ENCODE peak calls at places on chromosome 13, in ten cellular contexts. Q, Z, Y, S, L, P, F, I, K and C are unnamed samples.

GRCh38 chr13:52845334-52845761 is 3.1 kb downstream of the PCDH8 start:
- DNase-seq in F (no peak), S (no peak), Q (no peak), K (no peak), Y (no peak), I (no peak), L (peak), Z (no peak), P (no peak), C (no peak)

GRCh38 chr13:38223093-38223492 is 126.6 kb upstream of the UFM1 start:
- DNase-seq in I (no peak), Y (peak), F (no peak), Q (no peak), S (no peak), P (no peak), L (no peak), Z (no peak), K (no peak), C (peak)

GRCh38 chr13:47798194-47798593 is 202.9 kb downstream of the SUCLA2 start:
- DNase-seq in L (no peak), K (no peak), Q (no peak), F (no peak), S (no peak), Y (no peak), I (no peak), P (no peak), Z (no peak), C (peak)

GRCh38 chr13:34847751-34848150 is 94.3 kb upstream of the NBEA start:
- DNase-seq in I (no peak), L (no peak), Y (peak), K (peak), F (no peak), S (no peak), P (no peak), Q (no peak), Z (no peak), C (peak)

GRCh38 chr13:106349080-106349841 is 186.2 kb downstream of the EFNB2 start:
- DNase-seq in F (no peak), S (no peak), I (no peak), Q (peak), Z (no peak), K (peak), L (no peak), P (no peak), Y (peak), C (peak)

GRCh38 chr13:43307921-43308433 is 284.6 kb downstream of the DNAJC15 start:
- DNase-seq in S (peak), Z (no peak), Y (peak), K (no peak), Q (no peak), I (no peak), P (peak), F (no peak), L (no peak), C (peak)

GRCh38 chr13:97577026-97577425 is 143.1 kb downstream of the RAP2A start:
- DNase-seq in L (no peak), Y (no peak), K (no peak), F (no peak), I (no peak), P (no peak), Z (no peak), S (no peak), Q (no peak), C (no peak)

GRCh38 chr13:112931028-112931934 is 37.7 kb upstream of the MCF2L start:
- DNase-seq in P (no peak), Y (peak), F (peak), S (no peak), K (peak), Z (no peak), I (peak), Q (peak), L (no peak), C (peak)

GRCh38 chr13:112510987-112511715 is 76.8 kb downstream of the TUBGCP3 start:
- DNase-seq in L (peak), S (no peak), P (no peak), Q (no peak), Z (no peak), F (no peak), K (no peak), Y (peak), I (no peak), C (peak)

GRCh38 chr13:59874973-59875372 is 288.8 kb downstream of the DIAPH3 start:
- DNase-seq in K (no peak), I (no peak), Y (no peak), P (no peak), F (no peak), Q (no peak), S (no peak), Z (no peak), L (no peak), C (no peak)

GRCh38 chr13:20528451-20528850 is 2.8 kb upstream of the CRYL1 start:
- DNase-seq in K (no peak), Y (no peak), S (peak), F (no peak), I (no peak), Z (no peak), P (no peak), Q (no peak), L (peak), C (no peak)